ENCODE peak calls at places on chromosomes 1 and 21, in seven cellular contexts. S, F, Q, V, L, R and E are unnamed samples.

GRCh38 chr1:43975249-43975961 is 645 bp downstream of the ATP6V0B start:
- DNase-seq in V (no peak), L (peak; percentile 30), F (no peak), Q (peak; percentile 67), S (peak; percentile 70), R (peak; percentile 52), E (peak; percentile 20)

GRCh38 chr1:228021526-228022030 is 14.8 kb downstream of the WNT3A start:
- DNase-seq in R (no peak), V (no peak), S (no peak), L (no peak), F (no peak), Q (no peak), E (no peak)

GRCh38 chr21:44261675-44262295 is at the start of gene DNMT3L:
- DNase-seq in V (no peak), L (no peak), Q (no peak), R (no peak), F (no peak), S (no peak), E (no peak)

GRCh38 chr1:94038511-94038910 is 82.4 kb downstream of the ABCA4 start:
- DNase-seq in F (no peak), V (no peak), R (no peak), Q (peak; percentile 42), L (peak; percentile 75), S (peak; percentile 42), E (no peak)

GRCh38 chr1:10867138-10867721 is 70.8 kb upstream of the CASZ1 start:
- DNase-seq in S (peak; percentile 57), R (peak; percentile 51), L (peak; percentile 44), Q (peak; percentile 83), F (no peak), V (peak; percentile 22), E (peak; percentile 31)

GRCh38 chr1:35592991-35593769 is 20.1 kb downstream of the TFAP2E start:
- DNase-seq in F (no peak), Q (no peak), S (no peak), L (peak; percentile 40), V (no peak), R (no peak), E (no peak)

GRCh38 chr1:214215583-214215982 is 65.4 kb upstream of the SMYD2 start:
- DNase-seq in Q (peak; percentile 2), F (no peak), R (no peak), L (no peak), S (no peak), V (no peak), E (no peak)

GRCh38 chr1:179938752-179939151 is 15.9 kb upstream of the CEP350 start:
- DNase-seq in L (peak; percentile 84), Q (peak; percentile 16), F (no peak), R (no peak), V (no peak), S (no peak), E (no peak)

GRCh38 chr1:28412731-28413130 is 43.2 kb downstream of the PHACTR4 start:
- DNase-seq in Q (no peak), L (peak; percentile 47), F (no peak), R (no peak), V (no peak), S (no peak), E (no peak)

GRCh38 chr1:24074196-24074595 is 37.7 kb downstream of the MYOM3 start:
- DNase-seq in F (no peak), S (no peak), V (no peak), R (no peak), L (no peak), Q (no peak), E (no peak)

GRCh38 chr1:108591471-108591870 is 31.6 kb downstream of the EEIG2 start:
- DNase-seq in V (no peak), Q (no peak), S (peak; percentile 29), L (no peak), R (no peak), F (no peak), E (no peak)

GRCh38 chr1:53959664-53960250 is 13.6 kb downstream of the LRRC42 start:
- DNase-seq in R (peak; percentile 62), Q (peak; percentile 47), V (peak; percentile 48), S (no peak), L (peak; percentile 46), F (peak; percentile 35), E (no peak)

GRCh38 chr1:168465942-168466702 is 77.7 kb downstream of the XCL2 start:
- DNase-seq in Q (no peak), S (peak; percentile 22), F (peak; percentile 36), R (no peak), L (peak; percentile 82), V (peak; percentile 24), E (no peak)

GRCh38 chr1:219041819-219042218 is 131.9 kb upstream of the LYPLAL1 start:
- DNase-seq in S (no peak), V (no peak), Q (no peak), R (no peak), F (no peak), L (peak; percentile 95), E (no peak)

GRCh38 chr1:7992885-7993284 is 31.4 kb downstream of the PARK7 start:
- DNase-seq in L (no peak), V (no peak), F (no peak), Q (no peak), S (no peak), R (no peak), E (no peak)

GRCh38 chr21:44965251-44966022 is 25.6 kb downstream of the SLX9 start:
- DNase-seq in R (peak; percentile 38), V (no peak), Q (peak; percentile 22), F (no peak), S (no peak), L (peak; percentile 62), E (no peak)

GRCh38 chr1:84355556-84355955 is 42.7 kb upstream of the DNASE2B start:
- DNase-seq in F (no peak), R (no peak), Q (no peak), S (no peak), V (no peak), L (no peak), E (no peak)

GRCh38 chr1:66298427-66298826 is 235.5 kb upstream of the SGIP1 start:
- DNase-seq in R (no peak), V (no peak), F (no peak), Q (no peak), L (no peak), S (no peak), E (no peak)

GRCh38 chr1:226809785-226810571 is 60.4 kb upstream of the PSEN2 start:
- DNase-seq in L (no peak), S (no peak), V (no peak), F (no peak), R (no peak), Q (peak; percentile 24), E (no peak)

GRCh38 chr1:233224291-233224690 is 71.2 kb downstream of the PCNX2 start:
- DNase-seq in F (no peak), L (no peak), Q (no peak), R (no peak), V (no peak), S (no peak), E (no peak)

GRCh38 chr1:165109013-165109412 is 247.5 kb downstream of the LMX1A start:
- DNase-seq in F (no peak), R (no peak), V (no peak), S (no peak), Q (no peak), L (no peak), E (no peak)

GRCh38 chr1:95793893-95794292 is 559.9 kb downstream of the RWDD3 start:
- DNase-seq in F (peak; percentile 5), L (peak; percentile 1), V (no peak), R (no peak), S (no peak), Q (peak; percentile 16), E (no peak)

GRCh38 chr21:46126321-46127238 is 28.7 kb downstream of the COL6A2 start:
- DNase-seq in V (no peak), R (no peak), F (no peak), Q (no peak), S (peak; percentile 18), L (no peak), E (no peak)

GRCh38 chr1:5977494-5978444 is 14.5 kb downstream of the NPHP4 start:
- DNase-seq in R (no peak), V (no peak), L (no peak), S (no peak), F (no peak), Q (peak; percentile 28), E (no peak)

GRCh38 chr1:160123726-160124125 is 8.2 kb downstream of the ATP1A2 start:
- DNase-seq in L (no peak), S (no peak), F (no peak), R (no peak), Q (no peak), V (no peak), E (no peak)

GRCh38 chr1:40794048-40794447 is 10.5 kb downstream of the KCNQ4 start:
- DNase-seq in Q (no peak), S (no peak), F (no peak), R (no peak), V (no peak), L (no peak), E (no peak)

GRCh38 chr1:32031578-32032286 is 18.1 kb downstream of the KHDRBS1 start:
- DNase-seq in Q (peak; percentile 88), V (no peak), L (peak; percentile 27), R (no peak), F (no peak), S (no peak), E (no peak)
- H3K27ac ChIP-seq in Q (peak overlapping the region; percentile 54), V (no peak overlapping the region), L (peak overlapping the region; percentile 26), R (no peak overlapping the region), F (no peak overlapping the region), S (no peak overlapping the region), E (no peak overlapping the region)

GRCh38 chr1:55670331-55671082 is 455.3 kb upstream of the USP24 start:
- DNase-seq in Q (peak; percentile 42), S (no peak), L (peak; percentile 26), V (no peak), F (no peak), R (no peak), E (no peak)
- H3K4me3 ChIP-seq in Q (peak overlapping the region; percentile 34), S (no peak overlapping the region), L (no peak overlapping the region), V (no peak overlapping the region), F (no peak overlapping the region), R (no peak overlapping the region), E (no peak overlapping the region)

GRCh38 chr1:39026947-39027507 is 877 bp downstream of the NDUFS5 start:
- DNase-seq in L (no peak), S (no peak), F (no peak), V (no peak), R (no peak), Q (no peak), E (no peak)
- H3K4me1 ChIP-seq in L (peaks cover 5% of the 10 kb centered on the region), S (no peaks in the 10 kb centered on the region), F (peaks cover 49% of the 10 kb centered on the region), V (peaks cover 3% of the 10 kb centered on the region), R (peaks cover 17% of the 10 kb centered on the region), Q (peaks cover 5% of the 10 kb centered on the region), E (peaks cover 6% of the 10 kb centered on the region)

GRCh38 chr1:109894823-109895719 is 15.6 kb upstream of the CSF1 start:
- DNase-seq in L (no peak), V (no peak), S (no peak), R (no peak), Q (no peak), F (no peak), E (no peak)
- H3K27ac ChIP-seq in L (no peak overlapping the region), V (no peak overlapping the region), S (peak overlapping the region; percentile 12), R (no peak overlapping the region), Q (no peak overlapping the region), F (peak overlapping the region; percentile 28), E (no peak overlapping the region)